ENCODE peak calls at places on chromosomes 13 and 19, in four cellular contexts. W is iris pigment epithelial cell, A is Caki2, S is spleen. U is an unnamed sample.

GRCh38 chr13:108996430-108996829 is 367.0 kb downstream of the MYO16 start:
- DNase-seq in W (no peak), A (no peak), S (no peak), U (no peak)

GRCh38 chr13:98419786-98420559 is 156.9 kb downstream of the STK24 start:
- DNase-seq in W (no peak), A (no peak), S (no peak), U (no peak)

GRCh38 chr13:113109151-113110047 is 3.8 kb downstream of the F7 start:
- DNase-seq in W (no peak), A (no peak), S (peak), U (no peak)

GRCh38 chr13:26895081-26895807 is 134.7 kb upstream of the GPR12 start:
- DNase-seq in W (no peak), A (no peak), S (no peak), U (no peak)

GRCh38 chr13:113749956-113750355 is 9.1 kb upstream of the TMEM255B start:
- DNase-seq in W (no peak), A (no peak), S (peak), U (no peak)

GRCh38 chr19:13839193-13839937 is 37.6 kb upstream of the NANOS3 start:
- DNase-seq in W (peak), A (peak), S (peak), U (peak)

GRCh38 chr19:1668339-1669123 is 16.1 kb upstream of the TCF3 start:
- DNase-seq in W (no peak), A (no peak), S (peak), U (no peak)

GRCh38 chr13:32530841-32531253 is 7.7 kb downstream of the N4BP2L2 start:
- DNase-seq in W (peak), A (peak), S (no peak), U (no peak)

GRCh38 chr19:19319725-19320361 is 466 bp downstream of the SUGP1 start:
- DNase-seq in W (no peak), A (no peak), S (no peak), U (no peak)

GRCh38 chr13:46184277-46184699 is 2.3 kb upstream of the LCP1 start:
- DNase-seq in W (peak), A (no peak), S (peak), U (no peak)

GRCh38 chr13:30334663-30335386 is 27.5 kb upstream of the KATNAL1 start:
- DNase-seq in W (peak), A (no peak), S (no peak), U (no peak)

GRCh38 chr13:47679391-47679790 is 321.7 kb downstream of the SUCLA2 start:
- DNase-seq in W (peak), A (no peak), S (no peak), U (no peak)

GRCh38 chr13:43141685-43142084 is 118.3 kb downstream of the DNAJC15 start:
- DNase-seq in W (no peak), A (no peak), S (no peak), U (no peak)

GRCh38 chr13:28324181-28324789 is 170.6 kb downstream of the FLT1 start:
- DNase-seq in W (peak), A (peak), S (no peak), U (peak)

GRCh38 chr19:38441660-38442348 is 8.3 kb downstream of the RYR1 start:
- DNase-seq in W (no peak), A (no peak), S (no peak), U (no peak)

GRCh38 chr13:20002766-20003165 is 44.2 kb downstream of the ZMYM2 start:
- DNase-seq in W (no peak), A (no peak), S (no peak), U (no peak)

GRCh38 chr13:101618440-101619187 is 166.1 kb downstream of the ITGBL1 start:
- DNase-seq in W (no peak), A (no peak), S (no peak), U (no peak)

GRCh38 chr13:80497978-80498377 is 157.1 kb upstream of the SPRY2 start:
- DNase-seq in W (no peak), A (no peak), S (no peak), U (no peak)

GRCh38 chr19:29678484-29679106 is 13.3 kb downstream of the PLEKHF1 start:
- DNase-seq in W (no peak), A (no peak), S (peak), U (no peak)

GRCh38 chr19:408441-409005 is 424 bp downstream of the C2CD4C start:
- DNase-seq in W (no peak), A (no peak), S (peak), U (no peak)

GRCh38 chr13:98771838-98772611 is 19.6 kb upstream of the SLC15A1 start:
- DNase-seq in W (no peak), A (peak), S (no peak), U (no peak)

GRCh38 chr13:40617801-40618356 is 48.6 kb downstream of the FOXO1 start:
- DNase-seq in W (no peak), A (no peak), S (no peak), U (no peak)

GRCh38 chr19:50580970-50581636 is 12.9 kb upstream of the LRRC4B start:
- DNase-seq in W (no peak), A (peak), S (peak), U (no peak)